ENCODE peak calls at places on chromosomes 11 and 22, in four cellular contexts. One of them, this sample, is unnamed. For H3K4me1, the result is how much of the 10 kb centered on the place peaks cover.

GRCh38 chr11:289145-289705 is 299 bp downstream of the PGGHG start:
- DNase-seq in mammary epithelial cell: no peak
- DNase-seq in HCT116: no peak
- DNase-seq in fibroblast of lung: no peak
- DNase-seq in this sample: no peak

GRCh38 chr22:26823966-26824365 is 166.6 kb downstream of the MIAT start:
- DNase-seq in HCT116: no peak
- DNase-seq in fibroblast of lung: no peak
- DNase-seq in mammary epithelial cell: no peak
- DNase-seq in this sample: no peak

GRCh38 chr11:129289350-129290040 is 86.2 kb upstream of the BARX2 start:
- DNase-seq in mammary epithelial cell: no peak
- DNase-seq in fibroblast of lung: no peak
- DNase-seq in HCT116: no peak
- DNase-seq in this sample: no peak

GRCh38 chr22:35620624-35621245 is 3.6 kb upstream of the MB start:
- DNase-seq in mammary epithelial cell: no peak
- DNase-seq in HCT116: no peak
- DNase-seq in fibroblast of lung: no peak
- DNase-seq in this sample: peak

GRCh38 chr22:40714514-40714966 is 35.3 kb downstream of the MCHR1 start:
- DNase-seq in HCT116: no peak
- DNase-seq in mammary epithelial cell: peak
- DNase-seq in fibroblast of lung: peak
- DNase-seq in this sample: peak

GRCh38 chr11:126403039-126403438 is 47.6 kb downstream of the ST3GAL4 start:
- DNase-seq in fibroblast of lung: no peak
- DNase-seq in HCT116: no peak
- DNase-seq in mammary epithelial cell: peak
- DNase-seq in this sample: no peak

GRCh38 chr22:46062971-46063631 is 86.1 kb upstream of the WNT7B start:
- DNase-seq in HCT116: no peak
- DNase-seq in mammary epithelial cell: peak
- DNase-seq in fibroblast of lung: no peak
- DNase-seq in this sample: no peak

GRCh38 chr11:15293975-15294374 is 179.3 kb downstream of the INSC start:
- DNase-seq in fibroblast of lung: no peak
- DNase-seq in HCT116: no peak
- DNase-seq in mammary epithelial cell: no peak
- DNase-seq in this sample: no peak

GRCh38 chr22:46635756-46636155 is 15.6 kb downstream of the GRAMD4 start:
- DNase-seq in mammary epithelial cell: no peak
- DNase-seq in fibroblast of lung: no peak
- DNase-seq in HCT116: no peak
- DNase-seq in this sample: no peak

GRCh38 chr11:40099391-40100169 is 1359.9 kb downstream of the LRRC4C start:
- DNase-seq in HCT116: no peak
- DNase-seq in mammary epithelial cell: no peak
- DNase-seq in fibroblast of lung: no peak
- DNase-seq in this sample: no peak

GRCh38 chr22:26885441-26886261 is 228.3 kb downstream of the MIAT start:
- DNase-seq in fibroblast of lung: no peak
- DNase-seq in mammary epithelial cell: no peak
- DNase-seq in HCT116: no peak
- DNase-seq in this sample: no peak

GRCh38 chr22:23183107-23183698 is 2.9 kb downstream of the BCR start:
- DNase-seq in mammary epithelial cell: peak
- DNase-seq in HCT116: no peak
- DNase-seq in fibroblast of lung: peak
- DNase-seq in this sample: peak

DNA sequence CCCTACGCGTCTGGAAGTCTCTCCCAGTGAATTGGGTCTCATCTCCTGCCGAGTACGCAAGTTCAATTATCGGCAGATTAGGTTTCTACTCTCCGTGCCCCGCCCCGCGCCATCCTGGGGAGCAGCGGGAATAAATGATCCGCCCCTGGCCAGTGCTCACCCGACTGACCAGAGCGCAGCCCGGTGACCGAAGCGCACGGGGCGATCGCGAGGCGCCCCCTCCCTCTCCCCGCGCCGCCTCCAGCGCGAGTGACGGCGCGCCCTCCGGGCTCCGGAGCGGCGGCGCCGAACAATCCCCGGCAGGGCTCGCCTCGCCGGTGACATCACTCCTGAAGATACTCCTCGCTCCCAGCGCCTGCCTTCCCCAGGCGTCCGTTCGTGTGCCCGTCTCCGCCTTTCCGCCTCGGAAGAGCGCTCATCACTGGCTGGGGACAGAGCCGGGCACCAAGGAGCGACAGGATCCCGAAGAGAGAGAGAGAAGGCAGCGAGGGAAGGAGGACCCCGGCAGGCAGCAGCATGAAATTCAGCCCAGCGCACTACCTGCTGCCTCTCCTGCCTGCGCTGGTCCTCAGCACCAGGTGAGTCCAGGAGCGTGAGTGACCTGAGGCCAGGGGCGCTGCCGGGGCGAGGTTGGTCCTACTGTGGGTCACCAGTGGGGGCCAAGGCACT is at the start of gene LUZP2:
- DNase-seq in fibroblast of lung: peak
- DNase-seq in HCT116: no peak
- DNase-seq in mammary epithelial cell: peak
- DNase-seq in this sample: peak
- TF ChIP-seq EZH2 in fibroblast of lung: no peak
- TF ChIP-seq EZH2 in HCT116: no peak
- TF ChIP-seq EZH2 in mammary epithelial cell: no peak
- TF ChIP-seq EZH2 in this sample: no peak

GRCh38 chr11:47178737-47179654 is 2.3 kb upstream of the ARFGAP2 start:
- DNase-seq in mammary epithelial cell: no peak
- DNase-seq in fibroblast of lung: no peak
- DNase-seq in HCT116: no peak
- DNase-seq in this sample: no peak
- H3K4me1 ChIP-seq in mammary epithelial cell: under half
- H3K4me1 ChIP-seq in fibroblast of lung: under half
- H3K4me1 ChIP-seq in HCT116: under half
- H3K4me1 ChIP-seq in this sample: under half

DNA sequence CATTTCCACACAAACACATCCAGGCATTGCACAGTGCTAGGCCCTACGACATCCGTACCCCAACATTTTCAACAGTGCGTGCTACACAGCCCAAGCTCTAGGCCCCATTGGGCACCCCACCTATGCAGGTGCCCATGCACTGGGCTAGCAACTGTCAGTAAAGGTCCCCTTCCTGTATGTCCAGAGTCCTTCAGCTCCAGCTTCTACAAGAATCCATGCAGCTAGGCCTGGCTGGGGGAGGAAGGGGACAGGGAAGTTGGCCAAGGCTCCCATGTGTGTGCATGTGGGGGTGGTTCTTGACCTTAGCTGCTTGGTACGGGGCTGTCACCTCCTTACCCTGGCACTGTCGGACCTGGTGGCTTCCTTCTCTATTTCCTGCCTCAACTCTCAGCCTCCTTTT is 1.3 kb downstream of the B3GAT1 start:
- DNase-seq in HCT116: no peak
- DNase-seq in fibroblast of lung: no peak
- DNase-seq in mammary epithelial cell: no peak
- DNase-seq in this sample: no peak
- H3K4me3 ChIP-seq in HCT116: no peak
- H3K4me3 ChIP-seq in fibroblast of lung: no peak
- H3K4me3 ChIP-seq in mammary epithelial cell: no peak
- H3K4me3 ChIP-seq in this sample: peak

GRCh38 chr11:69705246-69705856 is 1.5 kb upstream of the FGF19 start:
- DNase-seq in mammary epithelial cell: no peak
- DNase-seq in fibroblast of lung: no peak
- DNase-seq in HCT116: no peak
- DNase-seq in this sample: peak

GRCh38 chr11:69703711-69704507 is at the start of gene FGF19:
- DNase-seq in HCT116: no peak
- DNase-seq in mammary epithelial cell: peak
- DNase-seq in fibroblast of lung: no peak
- DNase-seq in this sample: no peak

GRCh38 chr11:69705901-69706787 is 2.3 kb upstream of the FGF19 start:
- DNase-seq in mammary epithelial cell: no peak
- DNase-seq in fibroblast of lung: no peak
- DNase-seq in HCT116: no peak
- DNase-seq in this sample: no peak

GRCh38 chr11:69702769-69703510 is 882 bp downstream of the FGF19 start:
- DNase-seq in mammary epithelial cell: no peak
- DNase-seq in fibroblast of lung: no peak
- DNase-seq in HCT116: no peak
- DNase-seq in this sample: no peak

GRCh38 chr11:69704508-69705245 is 855 bp upstream of the FGF19 start:
- DNase-seq in HCT116: no peak
- DNase-seq in mammary epithelial cell: no peak
- DNase-seq in fibroblast of lung: no peak
- DNase-seq in this sample: peak
- TF ChIP-seq EZH2 in HCT116: no peak
- TF ChIP-seq EZH2 in mammary epithelial cell: no peak
- TF ChIP-seq EZH2 in fibroblast of lung: peak
- TF ChIP-seq EZH2 in this sample: no peak

GRCh38 chr11:72781313-72782080 is 12.3 kb downstream of the STARD10 start:
- DNase-seq in HCT116: no peak
- DNase-seq in mammary epithelial cell: no peak
- DNase-seq in fibroblast of lung: no peak
- DNase-seq in this sample: peak
- H3K4me1 ChIP-seq in HCT116: under half
- H3K4me1 ChIP-seq in mammary epithelial cell: under half
- H3K4me1 ChIP-seq in fibroblast of lung: under half
- H3K4me1 ChIP-seq in this sample: under half